ENCODE peak calls at places on chromosomes 16 and 17, in four cellular contexts. E, I, P and M are unnamed samples.
A peak's percentile ranks its signal among the peaks of the same experiment; 100 is the strongest.

GRCh38 chr17:29784661-29785060 is 145.4 kb downstream of the SSH2 start:
- DNase-seq in E (no peak), P (peak; percentile 19), I (no peak), M (no peak)

GRCh38 chr17:65088621-65089385 is 32.3 kb upstream of the GNA13 start:
- DNase-seq in P (no peak), I (no peak), E (no peak), M (no peak)

GRCh38 chr16:79006762-79007161 is 593.8 kb downstream of the MAF start:
- DNase-seq in E (no peak), I (no peak), P (no peak), M (no peak)

GRCh38 chr16:23348579-23349469 is 46.7 kb downstream of the SCNN1B start:
- DNase-seq in I (peak; percentile 32), P (no peak), E (no peak), M (no peak)

GRCh38 chr17:69404398-69404797 is 10.1 kb upstream of the MAP2K6 start:
- DNase-seq in I (no peak), E (no peak), P (peak; percentile 47), M (no peak)

GRCh38 chr16:72956124-72957064 is 91.5 kb downstream of the ZFHX3 start:
- DNase-seq in E (no peak), P (no peak), I (no peak), M (no peak)

GRCh38 chr17:31582151-31582907 is 190.9 kb downstream of the RAB11FIP4 start:
- DNase-seq in P (no peak), I (no peak), E (peak; percentile 29), M (peak; percentile 47)

GRCh38 chr16:1929105-1929504 is 10.9 kb upstream of the HS3ST6 start:
- DNase-seq in E (no peak), I (no peak), P (peak; percentile 3), M (no peak)

GRCh38 chr16:57910726-57911125 is 60.2 kb downstream of the CNGB1 start:
- DNase-seq in P (no peak), E (no peak), I (no peak), M (no peak)

GRCh38 chr17:28738680-28739384 is 5.0 kb upstream of the TRAF4 start:
- DNase-seq in P (no peak), E (no peak), I (no peak), M (no peak)

GRCh38 chr16:22192261-22193133 is 13.6 kb upstream of the EEF2K start:
- DNase-seq in I (peak; percentile 50), E (peak; percentile 93), P (peak; percentile 99), M (peak; percentile 94)

GRCh38 chr16:70490261-70490660 is 33.1 kb downstream of the COG4 start:
- DNase-seq in P (no peak), E (no peak), I (no peak), M (no peak)

GRCh38 chr17:65936013-65936412 is 255.9 kb downstream of the CEP112 start:
- DNase-seq in P (no peak), I (no peak), E (no peak), M (no peak)

GRCh38 chr17:40953876-40954275 is 12.9 kb downstream of the KRT39 start:
- DNase-seq in E (peak; percentile 94), P (peak; percentile 12), I (no peak), M (no peak)

GRCh38 chr16:57623251-57624043 is 5.0 kb upstream of the ADGRG1 start:
- DNase-seq in I (peak; percentile 46), E (peak; percentile 63), P (peak; percentile 38), M (no peak)

GRCh38 chr17:66552381-66552780 is 250.0 kb downstream of the PRKCA start:
- DNase-seq in I (no peak), E (no peak), P (no peak), M (no peak)

GRCh38 chr17:14803781-14804180 is 461.3 kb downstream of the PMP22 start:
- DNase-seq in I (no peak), P (peak; percentile 6), E (no peak), M (no peak)

GRCh38 chr17:9258115-9259020 is 237.1 kb downstream of the NTN1 start:
- DNase-seq in I (no peak), E (no peak), P (no peak), M (no peak)

GRCh38 chr16:65909310-65910050 is 457.0 kb upstream of the CDH5 start:
- DNase-seq in P (no peak), I (no peak), E (no peak), M (no peak)

GRCh38 chr17:40577611-40578065 is 12.4 kb upstream of the CCR7 start:
- DNase-seq in P (no peak), E (no peak), I (no peak), M (no peak)

GRCh38 chr17:4229627-4230026 is 34.2 kb downstream of the ANKFY1 start:
- DNase-seq in I (no peak), E (peak; percentile 68), P (no peak), M (no peak)

GRCh38 chr17:58172369-58173071 is 5.7 kb downstream of the OR4D2 start:
- DNase-seq in P (peak; percentile 19), I (peak; percentile 64), E (peak; percentile 12), M (no peak)
- TF ChIP-seq CTCF in P (peak; percentile 8), I (peak; percentile 60), E (peak; percentile 62), M (no peak)

GRCh38 chr17:2222901-2223616 is 80.5 kb downstream of the SMG6 start:
- DNase-seq in P (peak; percentile 83), E (no peak), I (peak; percentile 21), M (peak; percentile 79)

GRCh38 chr17:2218426-2218825 is 85.2 kb downstream of the SMG6 start:
- DNase-seq in I (no peak), P (no peak), E (no peak), M (no peak)

GRCh38 chr17:2222301-2222700 is 81.3 kb downstream of the SMG6 start:
- DNase-seq in E (no peak), P (no peak), I (no peak), M (no peak)

GRCh38 chr17:2227025-2227699 is 76.4 kb downstream of the SMG6 start:
- DNase-seq in E (no peak), I (no peak), P (no peak), M (no peak)

GRCh38 chr17:2223617-2223927 is 80.0 kb downstream of the SMG6 start:
- DNase-seq in E (no peak), P (no peak), I (no peak), M (no peak)
- H3K27ac ChIP-seq in E (no peak overlapping the region), P (peak overlapping the region; percentile 71), I (no peak overlapping the region), M (peak overlapping the region; percentile 58)

GRCh38 chr17:81031571-81032550 is 3.1 kb upstream of the BAIAP2 start:
- DNase-seq in P (no peak), E (no peak), I (no peak), M (peak; percentile 68)
- H3K4me3 ChIP-seq in P (no peak overlapping the region), E (no peak overlapping the region), I (no peak overlapping the region), M (no peak overlapping the region)

DNA sequence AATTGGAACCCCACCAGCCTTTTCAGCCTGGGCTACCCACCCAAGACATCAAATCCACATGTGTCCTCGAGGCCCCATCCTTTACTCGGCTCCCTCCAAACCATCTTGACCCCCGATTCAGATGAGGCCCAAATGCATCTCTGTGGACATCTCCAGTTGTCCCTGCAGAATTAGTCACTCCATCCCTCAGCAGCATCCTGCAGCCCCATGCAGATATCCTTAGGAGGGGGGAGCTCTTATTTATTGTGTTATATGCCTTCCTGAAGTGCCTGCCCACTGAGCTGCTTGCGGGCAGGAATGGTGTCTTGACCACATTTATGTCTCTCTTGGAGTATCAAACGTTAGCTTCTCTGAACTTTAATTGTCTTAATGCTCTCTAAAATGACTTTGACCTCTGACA is 15.6 kb downstream of the CDK5RAP3 start:
- DNase-seq in I (no peak), P (no peak), E (no peak), M (no peak)
- TF ChIP-seq CTCF in I (no peak), P (no peak), E (no peak), M (no peak)

DNA sequence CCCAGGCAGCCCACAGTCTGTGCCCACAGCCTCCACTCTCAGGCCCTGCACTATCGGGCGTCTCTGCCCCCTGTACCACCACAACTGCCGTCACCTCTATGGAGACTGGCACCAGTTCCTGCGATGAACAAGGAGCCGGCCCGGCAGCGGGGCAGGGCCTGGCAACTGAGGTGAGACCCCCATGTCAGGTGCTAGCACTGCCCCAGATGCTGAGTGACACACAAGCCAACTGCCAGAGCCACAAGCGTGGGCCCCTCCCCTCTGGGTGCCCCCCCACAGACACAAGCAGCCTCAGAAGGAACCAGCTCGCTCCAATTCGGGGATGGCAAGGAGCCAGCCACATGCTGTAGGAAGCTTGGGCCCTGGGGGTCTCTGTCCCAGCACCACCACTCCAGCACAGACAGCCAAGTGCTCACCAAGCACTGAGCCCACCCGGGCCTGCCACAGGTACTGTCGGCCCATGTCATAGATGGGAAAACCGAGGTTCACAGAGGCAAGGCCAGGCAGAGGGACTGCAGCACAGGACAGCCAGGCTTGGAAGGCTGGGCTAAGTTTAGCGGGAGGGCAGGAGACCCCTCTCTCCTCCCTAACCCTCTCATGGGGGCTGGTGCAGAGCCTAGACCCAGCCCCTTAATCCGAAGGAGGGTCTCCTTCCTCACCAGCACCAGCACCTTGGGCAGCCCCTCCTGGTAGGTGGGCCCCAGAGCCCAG is 1.4 kb upstream of the PVALEF start:
- DNase-seq in E (no peak), I (no peak), P (no peak), M (no peak)
- H3K27ac ChIP-seq in E (no peak overlapping the region), I (no peak overlapping the region), P (no peak overlapping the region), M (no peak overlapping the region)

DNA sequence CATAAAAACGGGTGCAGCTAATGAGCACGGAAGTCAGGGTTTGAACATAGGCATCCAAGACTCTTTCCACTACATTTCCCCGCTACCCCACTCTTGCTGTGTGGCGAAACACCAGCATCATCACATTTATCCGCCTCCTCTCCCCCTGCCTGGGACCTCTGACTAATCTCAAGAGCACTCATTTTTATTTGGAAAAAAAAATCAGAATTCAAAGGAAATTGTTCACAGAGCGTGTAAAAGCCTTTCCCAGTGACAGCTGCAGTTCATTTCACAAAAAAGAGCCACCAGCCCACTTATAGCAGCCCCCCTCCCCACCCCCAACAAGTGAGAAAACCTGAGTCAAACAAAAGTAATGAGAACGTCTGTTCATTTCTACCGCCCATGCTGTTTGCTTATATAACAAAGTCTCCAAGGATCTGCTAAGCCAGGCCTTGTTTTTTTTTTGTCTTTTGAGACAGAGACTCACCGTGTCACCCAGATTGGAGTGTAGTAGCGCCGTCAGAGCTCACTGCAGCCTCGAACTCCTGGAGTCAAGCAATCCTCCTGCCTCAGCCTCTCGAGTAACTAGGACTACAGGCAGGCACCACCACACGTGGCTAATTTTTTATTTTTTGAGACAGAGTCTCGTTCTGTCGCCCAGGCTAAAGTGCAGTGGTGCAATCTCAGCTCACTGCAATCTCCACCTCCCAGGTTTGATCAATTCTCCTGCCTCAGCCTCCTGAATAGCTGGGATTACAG is 48.3 kb upstream of the HAPSTR1 start:
- DNase-seq in P (peak; percentile 66), I (no peak), E (peak; percentile 67), M (no peak)
- H3K4me3 ChIP-seq in P (no peak overlapping the region), I (no peak overlapping the region), E (no peak overlapping the region), M (no peak overlapping the region)

DNA sequence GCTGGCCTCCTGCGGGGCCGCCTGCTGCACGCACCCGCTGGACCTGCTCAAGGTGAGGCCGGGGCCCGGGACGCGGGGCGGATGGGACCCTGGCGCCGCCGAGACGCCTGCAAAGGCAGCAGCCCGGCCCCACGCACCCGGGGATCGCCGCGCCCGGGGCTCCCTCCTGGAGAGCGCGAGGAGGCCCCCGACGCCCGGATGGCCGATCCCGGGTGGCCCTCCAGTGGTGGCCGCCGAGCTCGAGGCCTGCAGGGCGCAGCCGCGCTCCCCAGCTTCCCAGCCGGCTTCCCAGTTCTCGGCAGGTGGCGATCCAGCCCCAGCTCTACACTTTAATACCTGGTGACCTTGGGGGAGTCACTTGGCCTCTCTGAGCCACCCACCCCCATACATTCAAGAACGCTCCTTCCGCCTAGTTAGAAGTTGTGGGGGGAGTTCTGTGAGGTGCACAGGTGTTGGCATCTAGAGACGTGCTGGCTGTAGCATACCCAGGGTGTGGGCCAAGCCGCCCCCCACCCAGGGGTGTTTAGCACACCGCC is 452 bp downstream of the SLC25A10 start:
- DNase-seq in I (peak; percentile 60), E (no peak), P (no peak), M (no peak)
- TF ChIP-seq CTCF in I (peak; percentile 23), E (peak; percentile 17), P (no peak), M (no peak)